ENCODE peak calls at places on chromosomes 6 and 20, in four cellular contexts. N is A172; W is activated T-cell treated with anti-CD3 and anti-CD28 coated beads, Interleukin-2, amount 50 U/mL, for 48 hours; D is Right ventricle myocardium superior. B is an unnamed sample.

GRCh38 chr6:149771925-149772324 is 22.4 kb downstream of the PCMT1 start:
- DNase-seq in D (no peak), N (no peak), W (no peak), B (no peak)

GRCh38 chr6:152244998-152245630 is 392.0 kb downstream of the SYNE1 start:
- DNase-seq in D (no peak), W (no peak), N (no peak), B (no peak)

GRCh38 chr20:39903806-39904205 is 785.2 kb downstream of the MAFB start:
- DNase-seq in D (no peak), W (no peak), N (no peak), B (no peak)

GRCh38 chr6:90088009-90088408 is 193.7 kb downstream of the GJA10 start:
- DNase-seq in N (peak), D (no peak), W (no peak), B (peak)

GRCh38 chr6:72738091-72738490 is 116.2 kb downstream of the KCNQ5 start:
- DNase-seq in W (no peak), N (no peak), D (no peak), B (no peak)

GRCh38 chr6:52507557-52508260 is 69.2 kb downstream of the TRAM2 start:
- DNase-seq in W (no peak), D (no peak), N (peak), B (peak)

GRCh38 chr20:44772636-44773035 is 27.0 kb downstream of the KCNK15 start:
- DNase-seq in W (no peak), N (no peak), D (no peak), B (no peak)

GRCh38 chr20:19583532-19584175 is 174.4 kb upstream of the RIN2 start:
- DNase-seq in W (peak), N (peak), D (peak), B (no peak)